ENCODE peak calls at places on chromosomes 13 and 19, in six cellular contexts. F, L, B, Z, U and A are unnamed samples.

GRCh38 chr13:43193789-43194188 is 170.4 kb downstream of the DNAJC15 start:
- DNase-seq in F (no peak), L (no peak), B (no peak), Z (no peak), U (no peak), A (no peak)

GRCh38 chr19:49869009-49869483 is 1.7 kb upstream of the PNKP start:
- DNase-seq in F (no peak), L (no peak), B (no peak), Z (peak), U (peak), A (no peak)

GRCh38 chr13:105273665-105274222 is 1261.7 kb downstream of the EFNB2 start:
- DNase-seq in F (no peak), L (no peak), B (no peak), Z (no peak), U (peak), A (no peak)

GRCh38 chr13:31588331-31588730 is 151.0 kb upstream of the RXFP2 start:
- DNase-seq in F (no peak), L (no peak), B (no peak), Z (no peak), U (no peak), A (no peak)

GRCh38 chr13:46648166-46648607 is 95.2 kb downstream of the LRCH1 start:
- DNase-seq in F (no peak), L (no peak), B (peak), Z (no peak), U (no peak), A (peak)

GRCh38 chr19:7718668-7719067 is 13.2 kb downstream of the CLEC4G start:
- DNase-seq in F (no peak), L (no peak), B (no peak), Z (no peak), U (no peak), A (no peak)

GRCh38 chr13:102798653-102799543 is at the start of the genes BIVM and POGLUT2:
- DNase-seq in F (peak), L (peak), B (peak), Z (peak), U (peak), A (peak)

GRCh38 chr19:41746593-41747227 is 8.6 kb upstream of the CEACAM6 start:
- DNase-seq in F (no peak), L (no peak), B (peak), Z (peak), U (peak), A (peak)

GRCh38 chr19:20472854-20473253 is 92.7 kb downstream of the ZNF737 start:
- DNase-seq in F (no peak), L (no peak), B (no peak), Z (no peak), U (peak), A (no peak)

GRCh38 chr19:55479045-55479444 is 2.6 kb downstream of the ZNF628 start:
- DNase-seq in F (no peak), L (no peak), B (no peak), Z (peak), U (no peak), A (no peak)

GRCh38 chr13:51557875-51558604 is 26.2 kb upstream of the WDFY2 start:
- DNase-seq in F (no peak), L (no peak), B (no peak), Z (no peak), U (no peak), A (no peak)

GRCh38 chr13:30816733-30817132 is 81.4 kb downstream of the ALOX5AP start:
- DNase-seq in F (no peak), L (no peak), B (no peak), Z (no peak), U (no peak), A (no peak)

GRCh38 chr13:59689057-59689456 is 474.7 kb downstream of the DIAPH3 start:
- DNase-seq in F (peak), L (no peak), B (no peak), Z (no peak), U (no peak), A (no peak)

GRCh38 chr13:45941261-45941660 is 89.7 kb upstream of the SIAH3 start:
- DNase-seq in F (no peak), L (no peak), B (no peak), Z (no peak), U (no peak), A (no peak)

GRCh38 chr19:51980116-51980736 is 6.4 kb downstream of the ZNF350 start:
- DNase-seq in F (no peak), L (no peak), B (no peak), Z (no peak), U (no peak), A (no peak)

GRCh38 chr13:112244061-112244460 is 132.1 kb upstream of the SPACA7 start:
- DNase-seq in F (no peak), L (no peak), B (no peak), Z (no peak), U (no peak), A (no peak)

GRCh38 chr13:50693755-50694154 is 149.7 kb downstream of the DLEU7 start:
- DNase-seq in F (no peak), L (no peak), B (no peak), Z (no peak), U (no peak), A (no peak)

GRCh38 chr13:20969182-20969581 is 66.6 kb upstream of the XPO4 start:
- DNase-seq in F (no peak), L (peak), B (no peak), Z (no peak), U (no peak), A (peak)

GRCh38 chr19:43596842-43597461 is 557 bp downstream of the ZNF576 start:
- DNase-seq in F (no peak), L (no peak), B (no peak), Z (no peak), U (no peak), A (no peak)

GRCh38 chr13:43473437-43473836 is 313.3 kb downstream of the ENOX1 start:
- DNase-seq in F (no peak), L (no peak), B (no peak), Z (no peak), U (peak), A (no peak)

GRCh38 chr19:37932985-37933953 is 26.3 kb downstream of the SIPA1L3 start:
- DNase-seq in F (no peak), L (no peak), B (peak), Z (no peak), U (peak), A (no peak)

GRCh38 chr19:1259873-1260748 is 9.0 kb upstream of the CIRBP start:
- DNase-seq in F (no peak), L (no peak), B (no peak), Z (no peak), U (no peak), A (no peak)

GRCh38 chr19:29685326-29685725 is 20.1 kb downstream of the PLEKHF1 start:
- DNase-seq in F (no peak), L (no peak), B (no peak), Z (no peak), U (no peak), A (no peak)

GRCh38 chr19:32809754-32810153 is 59.8 kb downstream of the SLC7A9 start:
- DNase-seq in F (no peak), L (no peak), B (no peak), Z (no peak), U (no peak), A (no peak)

GRCh38 chr13:114033541-114034315 is 59.9 kb upstream of the C13orf46 start:
- DNase-seq in F (no peak), L (no peak), B (no peak), Z (no peak), U (no peak), A (no peak)

GRCh38 chr19:23070353-23070781 is 46.5 kb upstream of the ZNF730 start:
- DNase-seq in F (peak), L (no peak), B (no peak), Z (peak), U (peak), A (no peak)

GRCh38 chr13:28044608-28045007 is 55.8 kb downstream of the FLT3 start:
- DNase-seq in F (no peak), L (no peak), B (no peak), Z (no peak), U (no peak), A (no peak)

GRCh38 chr13:75870397-75870801 is 234.3 kb downstream of the LMO7 start:
- DNase-seq in F (no peak), L (no peak), B (no peak), Z (peak), U (peak), A (no peak)

GRCh38 chr13:39942177-39942900 is 286.9 kb downstream of the COG6 start:
- DNase-seq in F (no peak), L (no peak), B (no peak), Z (no peak), U (no peak), A (no peak)

GRCh38 chr19:29724741-29725140 is 9.7 kb upstream of the C19orf12 start:
- DNase-seq in F (no peak), L (no peak), B (no peak), Z (no peak), U (no peak), A (no peak)

GRCh38 chr13:49213997-49214916 is 5.9 kb upstream of the MLNR start:
- DNase-seq in F (no peak), L (no peak), B (no peak), Z (no peak), U (no peak), A (no peak)

GRCh38 chr13:95677564-95678386 is 836 bp downstream of the DNAJC3 start:
- DNase-seq in F (no peak), L (no peak), B (no peak), Z (no peak), U (no peak), A (no peak)

GRCh38 chr13:108326318-108326717 is 56.8 kb downstream of the TNFSF13B start:
- DNase-seq in F (no peak), L (peak), B (peak), Z (no peak), U (no peak), A (no peak)

GRCh38 chr13:44231786-44232516 is 141.7 kb upstream of the SERP2 start:
- DNase-seq in F (peak), L (no peak), B (peak), Z (no peak), U (no peak), A (peak)

GRCh38 chr13:33193428-33193974 is 92.1 kb downstream of the STARD13 start:
- DNase-seq in F (no peak), L (no peak), B (no peak), Z (no peak), U (peak), A (no peak)

GRCh38 chr13:108681986-108682562 is 52.7 kb downstream of the MYO16 start:
- DNase-seq in F (no peak), L (no peak), B (no peak), Z (no peak), U (no peak), A (no peak)

GRCh38 chr19:30540671-30541210 is 168.6 kb downstream of the ZNF536 start:
- DNase-seq in F (no peak), L (no peak), B (no peak), Z (no peak), U (no peak), A (no peak)

GRCh38 chr13:37889102-37889501 is 19.5 kb upstream of the TRPC4 start:
- DNase-seq in F (no peak), L (no peak), B (no peak), Z (no peak), U (no peak), A (no peak)

GRCh38 chr13:99596180-99596579 is 94.9 kb downstream of the TM9SF2 start:
- DNase-seq in F (no peak), L (no peak), B (no peak), Z (no peak), U (no peak), A (no peak)
- TF ChIP-seq SIN3A in F (no peak), L (no peak), B (no peak), Z (no peak), U (no peak), A (no peak)

DNA sequence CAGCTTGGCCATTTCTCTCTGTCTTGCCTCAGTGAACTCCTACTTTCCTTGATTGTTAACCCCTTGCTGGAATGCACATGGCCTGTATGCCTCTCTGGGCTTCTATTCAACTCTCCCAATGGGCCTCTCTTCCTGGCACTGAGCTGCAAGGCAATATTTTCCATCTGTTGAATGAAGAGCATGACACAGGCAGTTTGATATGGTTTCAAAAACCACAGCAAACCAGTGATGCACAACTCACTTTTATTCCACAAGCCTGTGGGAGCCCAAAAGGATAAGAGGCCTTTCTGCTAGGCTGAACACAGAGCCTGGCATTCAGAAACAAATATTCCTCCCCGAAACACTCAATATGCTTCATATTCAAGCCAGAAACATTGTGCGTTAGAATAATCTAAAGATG is 443.0 kb upstream of the SPRY2 start:
- DNase-seq in F (no peak), L (no peak), B (no peak), Z (no peak), U (no peak), A (no peak)
- H3K4me2 ChIP-seq in F (no peak), L (no peak), B (no peak), Z (no peak), U (no peak), A (no peak)

GRCh38 chr19:6451583-6452222 is 7.9 kb downstream of the SLC25A23 start:
- DNase-seq in F (no peak), L (no peak), B (no peak), Z (no peak), U (no peak), A (no peak)
- TF ChIP-seq SIN3A in F (no peak), L (no peak), B (no peak), Z (no peak), U (no peak), A (no peak)

GRCh38 chr13:87675851-87676250 is 4.7 kb downstream of the SLITRK5 start:
- DNase-seq in F (no peak), L (no peak), B (no peak), Z (no peak), U (peak), A (no peak)

GRCh38 chr13:87676254-87677042 is 5.3 kb downstream of the SLITRK5 start:
- DNase-seq in F (no peak), L (no peak), B (no peak), Z (no peak), U (peak), A (no peak)

GRCh38 chr13:87678353-87678752 is 7.2 kb downstream of the SLITRK5 start:
- DNase-seq in F (no peak), L (no peak), B (no peak), Z (no peak), U (peak), A (no peak)

GRCh38 chr13:87677043-87677333 is 5.8 kb downstream of the SLITRK5 start:
- DNase-seq in F (no peak), L (no peak), B (no peak), Z (no peak), U (no peak), A (no peak)

GRCh38 chr13:87677334-87678234 is 6.4 kb downstream of the SLITRK5 start:
- DNase-seq in F (no peak), L (no peak), B (peak), Z (no peak), U (peak), A (no peak)
- H3K4me2 ChIP-seq in F (peak), L (no peak), B (peak), Z (no peak), U (peak), A (no peak)

DNA sequence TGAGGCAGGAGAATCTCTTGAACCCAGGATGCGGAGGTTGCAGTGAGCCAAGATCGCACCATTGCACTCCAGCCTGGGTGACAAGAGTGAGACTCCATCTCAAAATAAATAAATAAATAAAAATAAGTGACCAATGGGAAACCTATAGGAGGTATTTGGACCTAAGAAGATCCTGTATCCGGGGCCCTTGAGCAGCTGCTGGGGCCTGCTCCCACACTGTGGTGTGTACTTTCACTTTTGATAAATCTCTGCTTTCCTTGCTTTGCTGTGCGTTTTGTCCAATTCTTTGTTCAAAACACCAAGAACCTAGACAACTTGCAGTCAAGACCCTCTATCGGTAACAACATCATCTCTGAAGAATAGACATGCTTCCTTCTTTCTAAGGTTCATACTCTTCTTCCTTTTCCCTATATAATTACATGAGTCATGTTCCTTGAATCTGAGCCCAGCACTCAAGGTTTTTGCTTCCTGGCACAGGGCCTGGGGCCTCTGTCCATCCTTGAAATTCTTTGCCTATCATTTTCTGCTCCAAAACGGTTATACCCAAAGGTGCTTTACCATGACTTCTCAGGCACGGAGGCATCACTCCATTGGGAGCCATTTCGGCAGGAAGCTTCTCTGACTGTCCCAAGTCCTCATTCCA is 14.2 kb upstream of the PNMA8C start:
- DNase-seq in F (no peak), L (no peak), B (no peak), Z (no peak), U (no peak), A (no peak)
- TF ChIP-seq SIN3A in F (no peak), L (no peak), B (no peak), Z (no peak), U (no peak), A (no peak)

GRCh38 chr19:17716309-17716929 is 2.9 kb upstream of the MAP1S start:
- DNase-seq in F (no peak), L (no peak), B (peak), Z (no peak), U (no peak), A (no peak)

GRCh38 chr19:17720487-17720839 is 1.2 kb downstream of the MAP1S start:
- DNase-seq in F (no peak), L (no peak), B (no peak), Z (peak), U (no peak), A (no peak)

GRCh38 chr19:17718988-17719711 is at the start of gene MAP1S:
- DNase-seq in F (peak), L (no peak), B (peak), Z (peak), U (peak), A (no peak)

GRCh38 chr19:17719730-17720486 is 628 bp downstream of the MAP1S start:
- DNase-seq in F (no peak), L (no peak), B (no peak), Z (peak), U (peak), A (no peak)

DNA sequence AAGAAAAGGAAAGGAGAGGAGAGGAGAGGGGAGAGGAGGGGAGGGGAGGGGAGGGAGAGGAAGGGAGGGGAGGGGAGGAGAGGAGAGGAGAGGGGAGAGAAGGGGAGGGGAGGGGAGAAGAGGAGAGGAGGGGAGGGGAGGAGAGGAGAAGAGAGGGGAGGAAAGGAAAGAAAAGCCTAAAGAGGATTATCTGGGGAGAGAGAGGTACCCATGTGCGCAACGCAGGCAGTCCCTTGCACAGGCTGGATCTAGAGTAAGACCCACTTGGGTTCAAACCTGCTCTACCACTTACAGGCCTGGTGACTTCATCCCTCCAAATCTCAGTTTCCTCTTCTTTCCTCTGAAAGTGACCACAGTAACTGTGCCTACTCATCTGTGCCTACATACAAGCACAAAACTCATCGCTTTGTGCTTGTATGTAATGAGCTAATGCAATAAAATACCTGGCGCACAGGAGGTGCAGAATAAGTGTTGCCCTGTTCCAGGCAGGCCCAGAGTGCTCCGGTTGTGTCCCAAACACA is 753 bp upstream of the MAP1S start:
- DNase-seq in F (no peak), L (no peak), B (no peak), Z (no peak), U (no peak), A (no peak)
- H3K4me2 ChIP-seq in F (peak), L (peak), B (peak), Z (peak), U (no peak), A (peak)

DNA sequence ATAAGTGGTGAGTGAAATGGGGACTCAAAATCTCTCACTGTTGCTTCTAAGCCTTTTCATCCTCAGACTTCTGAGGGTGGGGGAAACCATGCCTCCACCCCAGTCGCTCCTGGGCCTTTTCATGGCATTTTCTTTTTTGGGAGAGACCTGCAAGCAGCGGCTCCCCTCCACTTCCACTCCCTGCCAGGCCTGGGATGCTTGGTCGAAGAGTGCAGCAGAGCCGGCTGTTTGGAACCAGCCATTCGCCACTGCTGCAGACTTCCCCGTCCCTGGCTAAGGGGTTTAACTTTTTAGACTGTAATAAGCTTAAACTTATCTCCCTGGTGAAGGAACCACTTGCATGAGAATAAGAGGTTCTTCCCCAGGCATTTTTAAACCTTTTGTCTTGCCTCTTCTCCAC is 617.2 kb downstream of the PCDH9 start:
- DNase-seq in F (no peak), L (no peak), B (no peak), Z (no peak), U (no peak), A (no peak)
- TF ChIP-seq SIN3A in F (no peak), L (no peak), B (no peak), Z (no peak), U (no peak), A (no peak)